ENCODE peak calls at places on chromosome 19, in five cellular contexts. F is CD8-positive, alpha-beta memory T cell; G is effector memory CD4-positive, alpha-beta T cell; U is fibroblast of lung; C is WERI-Rb-1. P is an unnamed sample.

GRCh38 chr19:15332311-15332996 is at the start of gene BRD4:
- DNase-seq in F (peak; percentile 72), G (peak; percentile 60), U (peak; percentile 41), C (peak; percentile 67), P (peak; percentile 98)

GRCh38 chr19:58330458-58330857 is 3.7 kb downstream of the ZSCAN22 start:
- DNase-seq in F (no peak), G (no peak), U (peak; percentile 83), C (no peak), P (no peak)

GRCh38 chr19:30799854-30800755 is 427.9 kb downstream of the ZNF536 start:
- DNase-seq in F (no peak), G (no peak), U (no peak), C (peak; percentile 72), P (peak; percentile 89)

GRCh38 chr19:47157455-47158321 is 27.1 kb downstream of the SAE1 start:
- DNase-seq in F (peak; percentile 45), G (peak; percentile 15), U (peak; percentile 51), C (no peak), P (peak; percentile 76)

GRCh38 chr19:51368366-51369282 is at the start of gene CLDND2:
- DNase-seq in F (peak; percentile 45), G (no peak), U (no peak), C (no peak), P (no peak)

GRCh38 chr19:16288544-16288943 is 36.1 kb upstream of the KLF2 start:
- DNase-seq in F (no peak), G (no peak), U (peak; percentile 30), C (no peak), P (no peak)

GRCh38 chr19:58001895-58002369 is 688 bp downstream of the ZNF606 start:
- DNase-seq in F (no peak), G (no peak), U (peak; percentile 30), C (no peak), P (no peak)

GRCh38 chr19:53875602-53876340 is 6.2 kb upstream of the PRKCG start:
- DNase-seq in F (no peak), G (no peak), U (no peak), C (no peak), P (no peak)

GRCh38 chr19:37511821-37512220 is 5.1 kb downstream of the ZNF793 start:
- DNase-seq in F (no peak), G (no peak), U (no peak), C (no peak), P (no peak)

GRCh38 chr19:35347930-35348298 is 212 bp downstream of the FFAR1 start:
- DNase-seq in F (no peak), G (no peak), U (no peak), C (no peak), P (no peak)

GRCh38 chr19:30374791-30375650 is 2.8 kb downstream of the ZNF536 start:
- DNase-seq in F (no peak), G (no peak), U (no peak), C (peak; percentile 43), P (peak; percentile 81)

GRCh38 chr19:23436944-23437343 is 41.7 kb upstream of the ZNF91 start:
- DNase-seq in F (no peak), G (no peak), U (no peak), C (peak; percentile 32), P (peak; percentile 32)

GRCh38 chr19:16976471-16976870 is 50.1 kb downstream of the CPAMD8 start:
- DNase-seq in F (no peak), G (no peak), U (no peak), C (no peak), P (no peak)

GRCh38 chr19:48480476-48481190 is 11.5 kb downstream of the CYTH2 start:
- DNase-seq in F (peak; percentile 56), G (peak; percentile 45), U (peak; percentile 48), C (no peak), P (peak; percentile 69)

GRCh38 chr19:57282011-57282636 is 1.8 kb downstream of the ZNF460 start:
- DNase-seq in F (no peak), G (no peak), U (no peak), C (no peak), P (no peak)

GRCh38 chr19:48623556-48624066 is 4.3 kb downstream of the SPHK2 start:
- DNase-seq in F (no peak), G (no peak), U (no peak), C (no peak), P (peak; percentile 54)

DNA sequence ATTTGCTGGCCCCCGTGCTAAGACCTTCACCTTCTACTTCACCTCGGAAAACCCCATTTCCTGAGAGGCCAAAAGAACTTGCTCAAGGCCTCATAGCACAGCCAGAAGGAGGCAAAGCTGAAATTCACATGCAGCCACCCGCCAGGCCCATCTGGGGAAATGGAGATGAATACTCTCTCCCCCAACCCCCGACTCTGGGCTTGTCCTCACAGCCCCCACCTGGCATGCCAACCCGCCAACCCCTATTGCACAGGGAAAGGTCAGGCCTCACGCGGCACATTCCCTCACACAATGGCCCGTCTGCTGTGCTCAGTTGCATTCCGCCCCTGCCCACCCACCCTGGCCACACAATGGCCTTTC is 3.2 kb downstream of the PRX start:
- DNase-seq in F (no peak), G (no peak), U (no peak), C (no peak), P (peak; percentile 85)
- H3K4me3 ChIP-seq in F (no peak overlapping the region), G (no peak overlapping the region), U (no peak overlapping the region), C (no peak overlapping the region), P (no peak overlapping the region)

GRCh38 chr19:45526143-45526542 is 18.9 kb downstream of the VASP start:
- DNase-seq in F (no peak), G (no peak), U (peak; percentile 58), C (peak; percentile 83), P (peak; percentile 95)

GRCh38 chr19:45518469-45518826 is 11.2 kb downstream of the VASP start:
- DNase-seq in F (no peak), G (no peak), U (no peak), C (no peak), P (no peak)

GRCh38 chr19:45523642-45524256 is 16.5 kb downstream of the VASP start:
- DNase-seq in F (peak; percentile 77), G (peak; percentile 55), U (peak; percentile 91), C (peak; percentile 81), P (peak; percentile 93)

GRCh38 chr19:45524575-45525129 is 17.4 kb downstream of the VASP start:
- DNase-seq in F (no peak), G (no peak), U (no peak), C (no peak), P (no peak)

DNA sequence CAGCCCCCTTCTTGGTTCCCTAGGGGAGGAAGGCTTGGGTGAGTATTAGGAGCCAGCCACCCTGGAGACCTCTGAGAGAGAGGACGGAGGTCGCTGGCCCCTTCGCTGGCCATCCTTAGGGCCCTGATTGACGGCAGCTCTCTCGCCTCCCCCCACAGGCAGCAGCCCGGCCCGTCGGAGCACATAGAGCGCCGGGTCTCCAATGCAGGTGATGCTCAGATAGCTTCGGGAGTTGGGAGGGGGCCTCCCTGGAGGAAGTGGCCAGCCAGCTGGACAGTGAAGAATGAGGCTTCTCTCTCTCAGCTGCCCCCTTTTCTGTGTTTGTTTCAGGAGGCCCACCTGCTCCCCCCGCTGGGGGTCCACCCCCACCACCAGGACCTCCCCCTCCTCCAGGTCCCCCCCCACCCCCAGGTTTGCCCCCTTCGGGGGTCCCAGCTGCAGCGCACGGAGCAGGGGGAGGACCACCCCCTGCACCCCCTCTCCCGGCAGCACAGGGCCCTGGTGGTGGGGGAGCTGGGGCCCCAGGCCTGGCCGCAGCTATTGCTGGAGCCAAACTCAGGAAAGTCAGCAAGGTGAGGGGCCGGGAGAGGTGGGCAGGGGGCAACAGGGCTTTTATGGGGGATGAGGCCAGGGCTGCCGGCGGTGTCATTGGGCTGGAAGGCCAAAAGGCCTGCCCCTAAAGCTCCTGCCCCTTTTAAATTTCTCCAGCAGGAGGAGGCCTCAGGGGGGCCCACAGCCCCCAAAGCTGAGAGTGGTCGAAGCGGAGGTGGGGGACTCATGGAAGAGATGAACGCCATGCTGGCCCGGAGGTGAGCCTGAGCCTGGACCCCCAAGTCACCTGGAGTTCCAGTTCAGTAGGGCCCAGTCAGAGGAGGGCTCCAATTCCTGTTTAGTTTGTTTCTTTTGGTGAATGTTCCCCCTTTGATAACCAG is 15.0 kb downstream of the VASP start:
- DNase-seq in F (no peak), G (no peak), U (no peak), C (no peak), P (peak; percentile 54)
- H3K27me3 ChIP-seq in F (no peaks in the 10 kb centered on the region), G (no peaks in the 10 kb centered on the region), U (no peaks in the 10 kb centered on the region), C (no peaks in the 10 kb centered on the region), P (no peaks in the 10 kb centered on the region)

GRCh38 chr19:10685210-10685609 is 16.0 kb upstream of the QTRT1 start:
- DNase-seq in F (no peak), G (no peak), U (no peak), C (no peak), P (no peak)

GRCh38 chr19:10688545-10689280 is 12.5 kb upstream of the QTRT1 start:
- DNase-seq in F (no peak), G (no peak), U (no peak), C (no peak), P (peak; percentile 59)

GRCh38 chr19:10686193-10686592 is 15.0 kb upstream of the QTRT1 start:
- DNase-seq in F (no peak), G (no peak), U (no peak), C (no peak), P (no peak)

GRCh38 chr19:10687518-10688288 is 13.5 kb upstream of the QTRT1 start:
- DNase-seq in F (no peak), G (no peak), U (no peak), C (no peak), P (peak; percentile 55)

DNA sequence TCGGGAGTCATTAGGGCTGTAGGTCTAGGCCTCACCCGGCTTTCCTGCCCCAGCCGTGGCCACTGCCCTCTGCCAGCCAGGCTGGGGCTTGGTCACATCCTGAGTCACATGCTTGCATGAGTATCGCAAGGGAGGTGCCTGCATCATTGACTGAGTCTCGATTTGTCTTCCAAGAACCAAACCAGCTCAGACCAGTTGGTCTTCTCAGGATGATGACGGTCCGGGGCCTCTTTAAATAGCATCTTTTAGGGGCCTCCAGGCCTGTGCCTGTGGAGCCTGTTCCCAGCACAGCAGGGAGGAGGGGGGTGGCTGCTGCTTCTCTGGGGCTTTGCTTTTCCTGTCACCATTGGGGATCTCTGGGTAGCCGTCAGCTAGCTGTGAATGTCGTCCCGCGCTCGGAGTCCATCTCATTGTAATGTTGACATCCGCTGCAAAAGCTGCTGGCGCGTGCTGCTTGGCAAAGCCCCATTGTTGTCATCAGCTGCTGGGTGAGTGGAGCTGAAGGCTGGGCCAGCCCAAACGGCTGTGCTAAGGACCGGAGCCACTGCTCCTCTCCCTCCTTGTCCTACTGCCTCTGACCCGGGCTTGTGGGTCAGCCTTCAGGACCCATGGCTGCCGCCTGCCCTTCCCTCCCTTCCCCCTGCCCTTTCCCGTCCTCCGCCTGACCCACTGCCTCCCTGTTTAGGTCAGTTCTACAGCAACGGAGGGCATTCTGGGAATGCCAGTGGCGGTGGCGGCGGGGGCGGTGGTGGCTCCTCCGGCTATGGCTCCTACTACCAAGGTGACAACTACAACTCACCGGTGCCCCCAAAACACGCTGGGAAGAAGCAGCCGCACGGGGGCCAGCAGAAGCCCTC is 14.3 kb upstream of the QTRT1 start:
- DNase-seq in F (no peak), G (no peak), U (peak; percentile 30), C (no peak), P (no peak)
- H3K36me3 ChIP-seq in F (peaks cover 65% of the 10 kb centered on the region), G (peaks cover 92% of the 10 kb centered on the region), U (peaks cover 57% of the 10 kb centered on the region), C (peaks cover 96% of the 10 kb centered on the region), P (peaks cover 84% of the 10 kb centered on the region)

DNA sequence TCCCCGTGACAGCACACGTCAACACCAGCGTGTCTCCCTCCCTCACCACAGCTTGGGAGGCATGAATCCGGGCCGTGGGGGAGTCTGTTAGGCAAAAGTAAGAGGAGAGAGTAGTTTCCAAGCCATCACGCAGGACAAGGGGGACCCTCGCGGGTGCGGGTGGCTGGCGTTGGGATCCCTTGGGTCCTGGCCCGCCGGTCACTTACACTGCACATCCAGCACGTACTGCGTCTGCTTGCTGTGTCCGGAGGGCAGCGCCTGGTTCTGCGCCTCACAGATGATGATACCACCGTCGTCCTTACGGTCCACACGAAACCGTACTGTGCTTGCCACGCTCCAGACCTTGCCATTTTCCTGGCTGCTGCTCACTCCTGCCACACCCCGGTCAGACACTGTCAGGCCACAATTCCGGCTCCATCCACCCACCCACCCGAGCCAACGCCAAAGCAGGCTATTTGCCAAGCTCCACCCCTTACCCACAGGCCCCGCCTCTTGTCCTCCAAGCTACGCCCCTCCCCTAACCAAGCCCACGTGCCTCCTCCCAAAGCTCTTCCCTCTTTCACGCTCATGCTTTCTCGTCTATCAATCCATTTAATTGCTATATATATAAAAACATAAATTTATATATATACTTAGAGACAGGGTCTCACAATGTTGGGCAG is 6.6 kb upstream of the ZNF428 start:
- DNase-seq in F (no peak), G (no peak), U (peak; percentile 19), C (no peak), P (peak; percentile 92)
- H3K4me3 ChIP-seq in F (no peak overlapping the region), G (no peak overlapping the region), U (no peak overlapping the region), C (no peak overlapping the region), P (no peak overlapping the region)